ENCODE peak calls at places on chromosomes 6 and 20, in nine cellular contexts. X, E, P, Y, A, B, O, J and N are unnamed samples.

GRCh38 chr6:56764081-56764566 is 121.4 kb upstream of the DST start:
- DNase-seq in X (no peak), A (no peak), Y (peak; percentile 29), O (no peak), J (no peak), B (no peak), E (no peak), P (peak; percentile 65), N (no peak)

GRCh38 chr6:39055661-39056060 is 7.1 kb downstream of the GLP1R start:
- DNase-seq in Y (no peak), X (no peak), P (no peak), O (no peak), J (no peak), A (no peak), B (no peak), E (no peak), N (no peak)

GRCh38 chr6:13120483-13121482 is 207.6 kb downstream of the TBC1D7 start:
- DNase-seq in X (no peak), O (no peak), E (no peak), A (no peak), B (peak; percentile 41), J (no peak), P (no peak), Y (no peak), N (no peak)

GRCh38 chr6:44489912-44490604 is 102.6 kb downstream of the CDC5L start:
- DNase-seq in A (no peak), J (no peak), E (peak; percentile 34), X (no peak), P (peak; percentile 99), O (no peak), Y (no peak), B (no peak), N (no peak)

GRCh38 chr6:150263765-150264415 is 104.9 kb upstream of the IYD start:
- DNase-seq in J (no peak), B (no peak), X (no peak), Y (no peak), A (no peak), O (no peak), E (no peak), P (no peak), N (no peak)

GRCh38 chr6:151052021-151052646 is 186.6 kb downstream of the MTHFD1L start:
- DNase-seq in A (no peak), X (no peak), B (no peak), J (no peak), P (no peak), Y (peak; percentile 10), O (no peak), E (no peak), N (no peak)

GRCh38 chr6:104612541-104612940 is 247.2 kb downstream of the HACE1 start:
- DNase-seq in A (no peak), Y (no peak), E (no peak), B (no peak), P (no peak), X (no peak), J (no peak), O (no peak), N (no peak)

GRCh38 chr6:157604816-157605215 is 218.2 kb upstream of the SNX9 start:
- DNase-seq in E (no peak), X (no peak), A (no peak), Y (no peak), P (peak; percentile 45), J (no peak), B (no peak), O (no peak), N (no peak)

GRCh38 chr20:23305098-23305497 is 45.5 kb upstream of the NXT1 start:
- DNase-seq in J (peak; percentile 66), Y (no peak), E (peak; percentile 56), A (no peak), O (no peak), P (peak; percentile 45), X (no peak), B (peak; percentile 33), N (no peak)

GRCh38 chr20:57047281-57048026 is 219.0 kb downstream of the BMP7 start:
- DNase-seq in J (no peak), A (no peak), O (no peak), E (no peak), P (no peak), X (no peak), B (no peak), Y (no peak), N (no peak)

DNA sequence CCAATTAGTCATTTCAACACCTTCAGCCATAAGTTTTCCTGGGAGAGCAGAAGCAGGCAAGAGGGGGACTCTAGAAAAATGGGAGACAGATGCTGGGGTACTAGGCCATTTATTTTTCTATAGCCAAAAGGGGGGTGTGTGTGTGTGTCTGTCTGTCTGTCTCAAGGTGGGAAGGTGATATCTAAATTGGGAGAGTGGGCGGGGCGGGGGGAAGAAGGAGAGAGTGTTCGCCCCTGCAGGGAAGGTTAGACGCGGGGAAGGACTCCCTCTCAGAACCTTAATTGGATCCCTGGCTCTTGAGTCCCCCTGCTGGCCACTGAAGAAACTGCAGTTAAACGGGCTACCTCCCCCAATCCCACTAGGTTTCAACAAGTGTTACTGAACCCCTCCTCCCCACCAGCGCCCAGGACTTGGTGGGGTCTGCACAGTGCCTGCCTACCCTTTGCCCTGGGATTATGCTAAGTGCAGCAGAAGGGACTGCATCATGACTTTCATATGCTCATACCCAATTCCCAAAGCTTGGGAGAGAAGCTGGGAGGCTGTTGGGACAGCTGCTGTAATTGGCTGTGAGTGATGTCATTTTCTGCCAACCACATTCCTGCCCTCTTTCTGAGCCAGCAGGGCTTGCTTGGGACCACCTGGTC is 45.8 kb downstream of the FOXP4 start:
- DNase-seq in X (peak; percentile 69), E (peak; percentile 86), Y (peak; percentile 84), J (peak; percentile 83), O (peak; percentile 78), P (peak; percentile 32), A (peak; percentile 20), B (peak; percentile 64), N (peak; percentile 69)
- H3K27ac ChIP-seq in X (no peak overlapping the region), E (no peak overlapping the region), Y (no peak overlapping the region), J (no peak overlapping the region), O (no peak overlapping the region), P (no peak overlapping the region), A (no peak overlapping the region), B (no peak overlapping the region), N (no peak overlapping the region)

GRCh38 chr6:36822506-36823269 is 16.6 kb downstream of the CPNE5 start:
- DNase-seq in Y (no peak), X (no peak), B (no peak), E (no peak), O (no peak), A (no peak), J (no peak), P (peak; percentile 85), N (no peak)
- H3K27ac ChIP-seq in Y (no peak overlapping the region), X (no peak overlapping the region), B (peak overlapping the region; percentile 73), E (peak overlapping the region; percentile 38), O (no peak overlapping the region), A (peak overlapping the region; percentile 69), J (peak overlapping the region; percentile 65), P (no peak overlapping the region), N (no peak overlapping the region)

GRCh38 chr6:2818593-2818992 is 23.1 kb downstream of the SERPINB1 start:
- DNase-seq in A (no peak), J (no peak), E (no peak), Y (peak; percentile 28), O (no peak), P (peak; percentile 74), B (no peak), X (no peak), N (no peak)

GRCh38 chr6:2819115-2819514 is 22.5 kb downstream of the SERPINB1 start:
- DNase-seq in J (no peak), A (no peak), O (no peak), P (no peak), E (no peak), X (no peak), Y (peak; percentile 18), B (no peak), N (no peak)

GRCh38 chr6:2816158-2816557 is 25.5 kb downstream of the SERPINB1 start:
- DNase-seq in X (no peak), B (no peak), O (no peak), Y (no peak), E (no peak), A (no peak), P (no peak), J (no peak), N (no peak)

GRCh38 chr6:2819891-2820814 is 21.5 kb downstream of the SERPINB1 start:
- DNase-seq in A (no peak), X (no peak), B (no peak), O (no peak), E (no peak), J (no peak), P (peak; percentile 46), Y (peak; percentile 17), N (no peak)

DNA sequence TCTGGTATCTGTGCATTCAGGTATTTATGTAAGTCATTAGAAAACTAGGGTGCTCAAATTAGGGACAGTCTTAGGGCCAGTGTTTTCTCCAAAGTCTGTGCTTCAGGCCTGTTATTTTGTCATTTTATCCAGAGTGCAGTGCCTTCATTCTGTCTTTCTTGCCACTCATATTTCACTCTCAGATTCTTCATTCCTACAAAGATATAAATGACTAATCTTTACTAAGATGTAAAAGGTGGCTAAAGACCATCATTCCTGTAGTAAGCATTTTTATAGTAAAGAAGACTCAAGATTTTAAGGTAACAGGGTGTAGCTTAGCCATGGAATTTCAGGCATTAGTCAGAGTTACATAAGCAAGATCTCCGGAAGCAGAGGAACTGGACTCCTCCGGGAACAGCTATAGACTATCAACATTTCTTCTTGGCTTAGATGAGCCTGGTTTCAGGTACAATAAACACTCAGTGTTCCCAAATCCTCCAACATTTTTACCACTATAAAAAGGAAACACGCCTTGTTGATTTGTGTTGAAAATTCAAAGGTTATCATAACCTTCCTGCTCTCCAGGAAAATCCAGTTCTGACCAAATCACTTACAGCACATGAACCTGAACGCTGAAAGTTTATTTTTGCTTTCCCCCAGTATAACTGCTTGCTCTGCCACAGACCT is 23.8 kb downstream of the SERPINB1 start:
- DNase-seq in Y (peak; percentile 27), A (no peak), X (no peak), B (no peak), J (no peak), P (peak; percentile 72), E (no peak), O (no peak), N (no peak)
- H3K27ac ChIP-seq in Y (peak overlapping the region; percentile 64), A (peak overlapping the region; percentile 56), X (no peak overlapping the region), B (peak overlapping the region; percentile 75), J (peak overlapping the region; percentile 62), P (peak overlapping the region; percentile 56), E (peak overlapping the region; percentile 14), O (peak overlapping the region; percentile 36), N (no peak overlapping the region)

DNA sequence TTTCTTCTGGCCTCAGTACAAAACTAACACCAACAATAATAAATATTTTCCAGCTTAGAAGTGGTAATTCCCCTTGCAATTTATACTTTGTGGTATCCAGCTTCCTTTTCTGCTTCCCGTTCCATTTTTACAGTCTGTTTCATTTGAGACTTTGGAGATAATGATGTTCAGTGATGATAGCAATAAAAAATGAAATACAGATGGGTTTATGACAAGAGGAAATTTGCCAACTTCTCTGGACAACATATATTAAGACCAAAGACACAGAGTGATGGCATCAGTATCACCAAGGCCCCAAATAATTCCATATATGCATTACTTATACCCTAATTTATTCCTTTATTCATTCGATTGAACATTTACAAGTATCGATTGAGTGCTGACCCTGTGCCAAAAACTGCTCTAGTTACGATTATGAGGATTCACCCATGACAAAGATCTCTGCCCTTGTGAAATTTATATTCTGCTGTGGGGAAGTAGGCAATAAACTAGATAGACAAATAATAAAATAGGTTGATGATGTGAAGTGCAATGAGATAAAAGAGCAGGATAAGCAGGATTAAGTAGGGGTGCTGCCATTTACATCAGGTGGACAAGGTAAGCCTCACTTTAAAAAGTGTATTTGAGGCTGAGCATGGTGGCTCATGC is 18.1 kb upstream of the TASP1 start:
- DNase-seq in X (no peak), A (no peak), J (no peak), B (no peak), Y (no peak), O (no peak), P (no peak), E (no peak), N (no peak)
- H3K27ac ChIP-seq in X (no peak overlapping the region), A (no peak overlapping the region), J (no peak overlapping the region), B (no peak overlapping the region), Y (no peak overlapping the region), O (no peak overlapping the region), P (no peak overlapping the region), E (no peak overlapping the region), N (no peak overlapping the region)